ENCODE peak calls at places on chromosomes 13 and 19, in five cellular contexts. One of them, this sample, is unnamed.

GRCh38 chr13:44601596-44601995 is 25.5 kb upstream of the TSC22D1 start:
- DNase-seq in GM23338: peak
- DNase-seq in K562: no peak
- DNase-seq in left lung: no peak
- DNase-seq in hepatocyte: no peak
- DNase-seq in this sample: no peak

GRCh38 chr19:43639507-43640423 is at the start of gene CADM4:
- DNase-seq in GM23338: peak
- DNase-seq in K562: peak
- DNase-seq in left lung: peak
- DNase-seq in hepatocyte: peak
- DNase-seq in this sample: no peak

GRCh38 chr19:11420429-11420893 is 1.3 kb upstream of the RGL3 start:
- DNase-seq in GM23338: peak
- DNase-seq in K562: peak
- DNase-seq in left lung: peak
- DNase-seq in hepatocyte: peak
- DNase-seq in this sample: no peak

GRCh38 chr13:106468207-106468606 is 67.3 kb downstream of the EFNB2 start:
- DNase-seq in GM23338: no peak
- DNase-seq in K562: no peak
- DNase-seq in left lung: no peak
- DNase-seq in hepatocyte: no peak
- DNase-seq in this sample: no peak

GRCh38 chr19:43640424-43640757 is 741 bp upstream of the CADM4 start:
- DNase-seq in GM23338: peak
- DNase-seq in K562: no peak
- DNase-seq in left lung: no peak
- DNase-seq in hepatocyte: no peak
- DNase-seq in this sample: no peak

GRCh38 chr19:36103842-36104552 is 6.9 kb upstream of the OVOL3 start:
- DNase-seq in GM23338: no peak
- DNase-seq in K562: peak
- DNase-seq in left lung: no peak
- DNase-seq in hepatocyte: no peak
- DNase-seq in this sample: no peak

GRCh38 chr19:4600893-4601292 is 38.4 kb upstream of the TNFAIP8L1 start:
- DNase-seq in GM23338: no peak
- DNase-seq in K562: no peak
- DNase-seq in left lung: no peak
- DNase-seq in hepatocyte: no peak
- DNase-seq in this sample: no peak

GRCh38 chr19:30180691-30181090 is 191.5 kb upstream of the ZNF536 start:
- DNase-seq in GM23338: no peak
- DNase-seq in K562: no peak
- DNase-seq in left lung: no peak
- DNase-seq in hepatocyte: no peak
- DNase-seq in this sample: no peak

GRCh38 chr13:79870123-79870522 is 389.2 kb downstream of the NDFIP2 start:
- DNase-seq in GM23338: peak
- DNase-seq in K562: no peak
- DNase-seq in left lung: no peak
- DNase-seq in hepatocyte: no peak
- DNase-seq in this sample: no peak

GRCh38 chr13:76019421-76020044 is 383.4 kb downstream of the LMO7 start:
- DNase-seq in GM23338: peak
- DNase-seq in K562: no peak
- DNase-seq in left lung: peak
- DNase-seq in hepatocyte: peak
- DNase-seq in this sample: no peak

GRCh38 chr19:17755977-17756670 is 4.8 kb downstream of the FCHO1 start:
- DNase-seq in GM23338: peak
- DNase-seq in K562: peak
- DNase-seq in left lung: no peak
- DNase-seq in hepatocyte: peak
- DNase-seq in this sample: no peak

GRCh38 chr19:21571316-21571715 is 65.9 kb downstream of the ZNF429 start:
- DNase-seq in GM23338: no peak
- DNase-seq in K562: no peak
- DNase-seq in left lung: no peak
- DNase-seq in hepatocyte: no peak
- DNase-seq in this sample: no peak

GRCh38 chr13:45441633-45442032 is 23.1 kb upstream of the COG3 start:
- DNase-seq in GM23338: no peak
- DNase-seq in K562: no peak
- DNase-seq in left lung: no peak
- DNase-seq in hepatocyte: no peak
- DNase-seq in this sample: no peak

GRCh38 chr19:55638864-55639359 is 1.9 kb upstream of the ZNF580 start:
- DNase-seq in GM23338: peak
- DNase-seq in K562: no peak
- DNase-seq in left lung: peak
- DNase-seq in hepatocyte: no peak
- DNase-seq in this sample: no peak

GRCh38 chr13:42747399-42747873 is 33.9 kb upstream of the FAM216B start:
- DNase-seq in GM23338: no peak
- DNase-seq in K562: no peak
- DNase-seq in left lung: no peak
- DNase-seq in hepatocyte: peak
- DNase-seq in this sample: peak

GRCh38 chr19:8262431-8262830 is 45.7 kb downstream of the CD320 start:
- DNase-seq in GM23338: no peak
- DNase-seq in K562: no peak
- DNase-seq in left lung: peak
- DNase-seq in hepatocyte: no peak
- DNase-seq in this sample: no peak

GRCh38 chr19:33771308-33772101 is 25.2 kb upstream of the KCTD15 start:
- DNase-seq in GM23338: peak
- DNase-seq in K562: peak
- DNase-seq in left lung: no peak
- DNase-seq in hepatocyte: peak
- DNase-seq in this sample: no peak

GRCh38 chr13:74288361-74288911 is 154.2 kb upstream of the KLF12 start:
- DNase-seq in GM23338: peak
- DNase-seq in K562: no peak
- DNase-seq in left lung: peak
- DNase-seq in hepatocyte: peak
- DNase-seq in this sample: no peak

GRCh38 chr13:102317593-102317992 is 84.3 kb downstream of the FGF14 start:
- DNase-seq in GM23338: no peak
- DNase-seq in K562: no peak
- DNase-seq in left lung: peak
- DNase-seq in hepatocyte: peak
- DNase-seq in this sample: no peak

GRCh38 chr13:107900775-107901174 is 314.6 kb downstream of the LIG4 start:
- DNase-seq in GM23338: no peak
- DNase-seq in K562: peak
- DNase-seq in left lung: no peak
- DNase-seq in hepatocyte: no peak
- DNase-seq in this sample: no peak

GRCh38 chr13:90068658-90069057 is 1278.8 kb upstream of the MIR17HG start:
- DNase-seq in GM23338: no peak
- DNase-seq in K562: no peak
- DNase-seq in left lung: no peak
- DNase-seq in hepatocyte: no peak
- DNase-seq in this sample: no peak

GRCh38 chr19:7216373-7216902 is 77.8 kb downstream of the INSR start:
- DNase-seq in GM23338: no peak
- DNase-seq in K562: no peak
- DNase-seq in left lung: no peak
- DNase-seq in hepatocyte: no peak
- DNase-seq in this sample: no peak

GRCh38 chr19:17775245-17775927 is 19.6 kb upstream of the B3GNT3 start:
- DNase-seq in GM23338: peak
- DNase-seq in K562: peak
- DNase-seq in left lung: no peak
- DNase-seq in hepatocyte: peak
- DNase-seq in this sample: no peak

GRCh38 chr13:29835280-29836061 is 14.9 kb downstream of the UBL3 start:
- DNase-seq in GM23338: peak
- DNase-seq in K562: no peak
- DNase-seq in left lung: no peak
- DNase-seq in hepatocyte: no peak
- DNase-seq in this sample: no peak

GRCh38 chr19:6103217-6103644 is 7.1 kb downstream of the RFX2 start:
- DNase-seq in GM23338: no peak
- DNase-seq in K562: no peak
- DNase-seq in left lung: no peak
- DNase-seq in hepatocyte: no peak
- DNase-seq in this sample: peak

GRCh38 chr13:23020246-23020843 is 160.4 kb upstream of the SGCG start:
- DNase-seq in GM23338: peak
- DNase-seq in K562: peak
- DNase-seq in left lung: no peak
- DNase-seq in hepatocyte: peak
- DNase-seq in this sample: no peak

GRCh38 chr13:46812398-46812797 is 15.4 kb upstream of the ESD start:
- DNase-seq in GM23338: no peak
- DNase-seq in K562: no peak
- DNase-seq in left lung: no peak
- DNase-seq in hepatocyte: no peak
- DNase-seq in this sample: no peak

GRCh38 chr19:47225746-47226425 is 5.1 kb downstream of the BBC3 start:
- DNase-seq in GM23338: peak
- DNase-seq in K562: peak
- DNase-seq in left lung: peak
- DNase-seq in hepatocyte: peak
- DNase-seq in this sample: no peak

GRCh38 chr13:75685239-75685697 is 49.1 kb downstream of the LMO7 start:
- DNase-seq in GM23338: peak
- DNase-seq in K562: no peak
- DNase-seq in left lung: no peak
- DNase-seq in hepatocyte: no peak
- DNase-seq in this sample: peak

GRCh38 chr13:35720690-35721554 is 244.4 kb upstream of the MAB21L1 start:
- DNase-seq in GM23338: peak
- DNase-seq in K562: peak
- DNase-seq in left lung: no peak
- DNase-seq in hepatocyte: peak
- DNase-seq in this sample: no peak

DNA sequence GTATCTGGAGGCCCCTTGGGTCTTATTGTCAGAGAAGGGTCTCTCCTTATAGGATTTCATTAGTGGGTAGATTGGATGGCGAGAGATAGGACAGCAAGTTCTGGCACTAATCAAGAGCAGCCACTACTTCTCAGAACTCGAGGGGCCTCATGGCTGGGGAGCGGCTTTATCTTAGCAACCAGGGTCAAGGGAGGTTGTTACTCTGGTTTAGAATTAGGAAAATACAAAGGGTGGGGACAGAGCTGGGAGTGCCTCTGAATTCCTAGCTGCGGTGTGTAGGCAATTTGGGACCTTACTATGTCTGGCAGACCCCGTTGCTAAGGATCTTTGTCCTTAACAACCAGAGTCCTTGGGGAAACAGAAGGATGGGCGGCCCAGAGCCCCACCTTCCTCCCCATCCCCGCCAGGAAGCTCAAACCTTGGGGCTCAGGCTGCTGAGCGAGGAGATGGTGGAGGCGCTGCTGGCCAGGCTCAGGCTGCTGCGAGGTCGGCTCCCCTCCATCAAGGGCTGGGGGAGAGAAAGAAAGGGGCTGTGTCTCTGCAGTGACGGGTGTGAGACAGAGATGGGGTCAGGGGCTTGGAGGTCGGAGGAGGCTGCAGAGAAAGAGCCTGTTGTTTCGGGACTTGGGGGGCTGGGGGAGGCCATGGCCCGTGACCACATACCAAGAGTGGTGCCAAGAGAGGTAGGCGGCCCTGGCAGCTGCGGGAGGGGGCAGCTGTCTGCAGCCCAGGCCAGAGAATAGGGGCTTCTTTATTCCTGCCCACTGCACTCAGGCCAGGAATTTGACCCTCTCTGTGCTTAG is 1.1 kb downstream of the PLEKHA4 start:
- DNase-seq in GM23338: no peak
- DNase-seq in K562: peak
- DNase-seq in left lung: no peak
- DNase-seq in hepatocyte: no peak
- DNase-seq in this sample: no peak
- H3K4me3 ChIP-seq in GM23338: peak
- H3K4me3 ChIP-seq in K562: peak
- H3K4me3 ChIP-seq in left lung: peak
- H3K4me3 ChIP-seq in hepatocyte: no peak
- H3K4me3 ChIP-seq in this sample: peak

GRCh38 chr19:28920269-28921066 is 292.5 kb downstream of the UQCRFS1 start:
- DNase-seq in GM23338: peak
- DNase-seq in K562: no peak
- DNase-seq in left lung: no peak
- DNase-seq in hepatocyte: no peak
- DNase-seq in this sample: no peak

GRCh38 chr19:28913626-28914025 is 299.3 kb downstream of the UQCRFS1 start:
- DNase-seq in GM23338: no peak
- DNase-seq in K562: no peak
- DNase-seq in left lung: no peak
- DNase-seq in hepatocyte: no peak
- DNase-seq in this sample: no peak

GRCh38 chr19:28917661-28918060 is 295.3 kb downstream of the UQCRFS1 start:
- DNase-seq in GM23338: no peak
- DNase-seq in K562: no peak
- DNase-seq in left lung: no peak
- DNase-seq in hepatocyte: no peak
- DNase-seq in this sample: no peak

GRCh38 chr19:28914173-28914572 is 298.8 kb downstream of the UQCRFS1 start:
- DNase-seq in GM23338: no peak
- DNase-seq in K562: no peak
- DNase-seq in left lung: no peak
- DNase-seq in hepatocyte: no peak
- DNase-seq in this sample: no peak

GRCh38 chr19:28915737-28916460 is 297.1 kb downstream of the UQCRFS1 start:
- DNase-seq in GM23338: no peak
- DNase-seq in K562: no peak
- DNase-seq in left lung: no peak
- DNase-seq in hepatocyte: no peak
- DNase-seq in this sample: no peak
- TF ChIP-seq CTCF in GM23338: no peak
- TF ChIP-seq CTCF in K562: peak
- TF ChIP-seq CTCF in left lung: no peak
- TF ChIP-seq CTCF in hepatocyte: no peak
- TF ChIP-seq CTCF in this sample: no peak

GRCh38 chr13:52646967-52647366 is 4.7 kb downstream of the HNRNPA1L2 start:
- DNase-seq in GM23338: no peak
- DNase-seq in K562: no peak
- DNase-seq in left lung: no peak
- DNase-seq in hepatocyte: no peak
- DNase-seq in this sample: no peak
- H3K4me3 ChIP-seq in GM23338: no peak
- H3K4me3 ChIP-seq in K562: no peak
- H3K4me3 ChIP-seq in left lung: no peak
- H3K4me3 ChIP-seq in hepatocyte: no peak
- H3K4me3 ChIP-seq in this sample: no peak

DNA sequence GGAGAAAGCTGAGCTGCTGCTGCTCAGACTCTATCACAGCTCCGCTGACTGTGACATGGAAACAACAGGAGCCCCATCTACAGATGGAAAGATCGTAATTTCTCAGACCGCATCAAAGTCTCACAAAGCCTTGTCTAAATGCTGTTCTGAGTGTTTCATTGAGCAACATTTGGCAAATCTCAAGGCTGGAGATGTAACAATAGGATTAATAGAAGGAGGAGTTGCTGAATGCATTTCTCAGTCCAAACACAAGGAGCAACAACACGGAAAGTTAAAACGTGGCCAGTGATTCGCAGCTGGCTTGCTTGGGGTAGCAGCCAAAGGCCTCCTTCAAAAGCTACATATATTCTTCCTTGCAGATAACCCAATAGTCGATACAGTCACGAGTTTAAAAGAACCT is 55.7 kb downstream of the MRPL57 start:
- DNase-seq in GM23338: peak
- DNase-seq in K562: no peak
- DNase-seq in left lung: no peak
- DNase-seq in hepatocyte: peak
- DNase-seq in this sample: no peak
- TF ChIP-seq CTCF in GM23338: peak
- TF ChIP-seq CTCF in K562: no peak
- TF ChIP-seq CTCF in left lung: no peak
- TF ChIP-seq CTCF in hepatocyte: no peak
- TF ChIP-seq CTCF in this sample: no peak

This sample was measured in AG04449.